ENCODE peak calls at places on chromosomes 7 and 10, in six cellular contexts. C, T, S, G, D and U are unnamed samples.

GRCh38 chr10:63583909-63584747 is 62.9 kb downstream of the REEP3 start:
- DNase-seq in S (no peak), T (no peak), G (no peak), C (no peak), D (no peak), U (no peak)

GRCh38 chr7:133886081-133886480 is 241.1 kb upstream of the LRGUK start:
- DNase-seq in D (no peak), C (no peak), G (no peak), T (no peak), S (no peak), U (no peak)

GRCh38 chr10:83375274-83375673 is 764.0 kb upstream of the GHITM start:
- DNase-seq in T (no peak), D (no peak), C (no peak), S (no peak), G (no peak), U (no peak)

GRCh38 chr7:7183833-7184463 is 1.6 kb downstream of the C1GALT1 start:
- DNase-seq in S (no peak), G (no peak), C (no peak), T (no peak), D (no peak), U (no peak)

GRCh38 chr7:155532792-155533119 is 13.6 kb downstream of the CNPY1 start:
- DNase-seq in G (no peak), D (no peak), S (no peak), T (no peak), C (no peak), U (no peak)

GRCh38 chr7:137109966-137110930 is 233.3 kb downstream of the PTN start:
- DNase-seq in C (no peak), T (no peak), S (no peak), D (no peak), G (no peak), U (no peak)

GRCh38 chr10:119817991-119818888 is 54.4 kb downstream of the MCMBP start:
- DNase-seq in C (peak), S (no peak), D (peak), T (peak), G (peak), U (no peak)

GRCh38 chr10:122939819-122940543 is 14.0 kb downstream of the C10orf88 start:
- DNase-seq in D (no peak), G (no peak), S (no peak), T (no peak), C (no peak), U (no peak)

GRCh38 chr10:58508316-58508715 is 4.4 kb upstream of the BICC1 start:
- DNase-seq in G (no peak), S (no peak), C (no peak), T (no peak), D (no peak), U (no peak)

GRCh38 chr7:74029094-74029785 is 1.3 kb downstream of the ELN start:
- DNase-seq in D (no peak), G (no peak), C (no peak), T (no peak), S (no peak), U (no peak)

GRCh38 chr7:96800824-96801223 is 91.2 kb upstream of the SEM1 start:
- DNase-seq in T (no peak), D (no peak), S (no peak), G (no peak), C (peak), U (no peak)

GRCh38 chr10:112203328-112204076 is 19.9 kb upstream of the GPAM start:
- DNase-seq in T (no peak), C (no peak), D (no peak), G (no peak), S (no peak), U (no peak)

GRCh38 chr10:12505683-12506082 is 156.3 kb downstream of the CAMK1D start:
- DNase-seq in T (no peak), S (no peak), D (no peak), G (no peak), C (no peak), U (no peak)

GRCh38 chr10:8023851-8024250 is 30.6 kb upstream of the GATA3 start:
- DNase-seq in D (no peak), G (no peak), S (no peak), T (no peak), C (no peak), U (no peak)

GRCh38 chr10:109895095-109895818 is 28.1 kb downstream of the XPNPEP1 start:
- DNase-seq in T (no peak), S (no peak), G (no peak), C (peak), D (no peak), U (no peak)

GRCh38 chr10:72276013-72276387 is 2.3 kb downstream of the DDIT4 start:
- DNase-seq in G (no peak), S (no peak), C (peak), D (no peak), T (no peak), U (no peak)

GRCh38 chr7:112566392-112567324 is 85.9 kb downstream of the LSMEM1 start:
- DNase-seq in S (no peak), C (no peak), T (no peak), D (no peak), G (no peak), U (no peak)

GRCh38 chr10:97353945-97354344 is 19.4 kb upstream of the FRAT2 start:
- DNase-seq in S (no peak), T (peak), G (no peak), C (peak), D (no peak), U (no peak)

GRCh38 chr7:26670841-26671240 is 193.5 kb downstream of the SKAP2 start:
- DNase-seq in S (no peak), D (no peak), C (no peak), G (no peak), T (no peak), U (no peak)

GRCh38 chr10:9010931-9011670 is 956.6 kb downstream of the GATA3 start:
- DNase-seq in D (no peak), T (no peak), S (no peak), C (no peak), G (no peak), U (no peak)

GRCh38 chr10:36671607-36672006 is 453.8 kb upstream of the ANKRD30A start:
- DNase-seq in C (no peak), S (no peak), D (no peak), T (no peak), G (no peak), U (peak)

GRCh38 chr7:32957326-32958045 is at the start of gene FKBP9:
- DNase-seq in D (peak), S (peak), C (peak), T (peak), G (peak), U (no peak)

GRCh38 chr7:108263364-108263951 is 133.3 kb upstream of the LAMB4 start:
- DNase-seq in D (no peak), G (no peak), S (no peak), C (no peak), T (no peak), U (no peak)

GRCh38 chr10:73614711-73615110 is 23.6 kb upstream of the USP54 start:
- DNase-seq in S (no peak), G (peak), C (no peak), T (no peak), D (no peak), U (no peak)

GRCh38 chr7:65216469-65216868 is 157.2 kb upstream of the ZNF92 start:
- DNase-seq in S (peak), G (no peak), T (peak), C (peak), D (peak), U (no peak)

GRCh38 chr7:45157653-45158401 is at the start of gene RAMP3:
- DNase-seq in C (no peak), T (peak), S (no peak), G (no peak), D (peak), U (no peak)

GRCh38 chr10:681670-682318 is 7.7 kb downstream of the DIP2C start:
- DNase-seq in G (peak), S (no peak), C (no peak), D (no peak), T (peak), U (no peak)

GRCh38 chr10:110479710-110480109 is 18.0 kb upstream of the DUSP5 start:
- DNase-seq in C (no peak), T (no peak), S (no peak), G (no peak), D (no peak), U (no peak)

GRCh38 chr7:77799078-77799964 is 748 bp downstream of the PHTF2 start:
- DNase-seq in C (peak), S (peak), G (peak), T (peak), D (peak), U (no peak)
- TF ChIP-seq CTCF in C (no peak), S (no peak), G (no peak), T (no peak), D (no peak), U (no peak)

GRCh38 chr7:886626-887487 is 10.5 kb downstream of the GET4 start:
- DNase-seq in T (no peak), S (no peak), C (no peak), G (no peak), D (no peak), U (no peak)

GRCh38 chr7:889391-889790 is 13.0 kb downstream of the GET4 start:
- DNase-seq in S (no peak), C (no peak), D (no peak), G (no peak), T (no peak), U (no peak)

GRCh38 chr7:887488-887820 is 11.1 kb downstream of the GET4 start:
- DNase-seq in D (no peak), C (no peak), G (no peak), S (no peak), T (no peak), U (no peak)

GRCh38 chr7:889025-889390 is 12.7 kb downstream of the GET4 start:
- DNase-seq in S (no peak), D (no peak), T (no peak), C (no peak), G (no peak), U (no peak)

DNA sequence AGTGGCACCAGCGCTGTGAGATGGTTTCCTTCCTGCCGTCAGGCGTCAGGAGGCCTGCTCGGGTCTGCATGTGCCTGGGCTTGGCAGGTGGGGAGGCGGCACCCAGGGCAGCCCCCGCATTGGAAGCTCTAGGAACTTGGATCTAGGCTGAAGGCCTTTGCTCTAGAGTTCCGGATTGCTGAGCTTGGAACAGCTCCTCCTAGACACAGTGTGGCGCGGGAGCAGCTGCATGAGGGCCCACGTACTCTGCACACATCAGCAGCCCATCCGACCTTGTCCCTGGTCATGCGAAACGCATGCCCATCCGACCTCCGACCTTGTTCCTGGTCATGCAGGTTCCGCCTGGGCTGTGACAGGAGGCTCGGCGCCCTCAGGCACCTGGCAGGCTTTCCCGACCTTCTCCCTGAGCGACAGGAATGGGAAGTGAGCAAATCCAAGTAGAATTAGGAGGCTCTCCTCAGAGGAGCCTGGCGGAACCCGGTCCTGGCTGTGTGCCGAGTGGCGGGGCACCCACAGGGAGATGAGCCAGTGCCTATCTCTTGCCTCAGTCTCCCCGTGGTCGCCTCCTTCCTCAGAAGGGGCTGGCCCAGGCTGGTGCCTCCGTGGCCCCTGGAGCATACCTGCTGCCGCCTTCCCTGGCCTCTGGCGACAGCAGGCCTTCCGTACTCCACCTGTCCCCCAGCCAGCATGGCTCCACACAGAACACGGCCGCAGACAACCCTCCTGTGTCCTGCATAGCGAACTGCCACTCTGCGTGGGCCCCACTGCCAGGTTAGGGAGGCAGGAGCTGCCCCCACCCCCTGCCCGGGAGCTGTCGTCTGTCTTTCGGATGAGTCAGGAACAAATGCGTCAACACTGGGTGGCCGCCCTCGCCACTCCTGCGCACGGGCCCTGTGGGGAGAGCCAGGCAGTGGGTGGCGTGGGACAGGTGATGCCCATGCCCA is 12.0 kb downstream of the GET4 start:
- DNase-seq in T (no peak), G (no peak), C (peak), S (no peak), D (no peak), U (no peak)
- TF ChIP-seq CTCF in T (no peak), G (no peak), C (no peak), S (no peak), D (no peak), U (no peak)

GRCh38 chr7:83178066-83178465 is 15.4 kb upstream of the PCLO start:
- DNase-seq in C (no peak), G (no peak), T (no peak), D (no peak), S (no peak), U (no peak)
- TF ChIP-seq CTCF in C (no peak), G (no peak), T (no peak), D (no peak), S (no peak), U (no peak)

DNA sequence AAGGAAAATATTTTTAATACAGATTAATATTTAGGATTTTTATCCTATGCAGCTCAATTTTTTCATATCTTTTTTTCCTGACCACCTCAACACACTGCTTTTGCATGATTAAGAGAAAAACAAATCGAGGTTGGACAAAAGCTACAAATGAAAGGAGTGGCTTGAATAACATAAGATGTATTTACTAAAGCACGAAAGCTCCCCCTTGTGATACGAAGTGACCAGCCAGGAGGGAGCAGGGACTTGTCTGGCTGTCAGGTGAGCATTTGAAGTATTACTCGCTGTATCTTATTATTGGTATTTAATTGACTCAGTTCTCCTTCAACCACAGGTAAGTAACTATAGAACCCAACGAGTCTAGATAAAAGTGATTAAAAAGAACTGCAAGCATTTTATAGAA is 265.2 kb upstream of the PHF14 start:
- DNase-seq in C (peak), D (peak), S (peak), T (no peak), G (no peak), U (no peak)
- TF ChIP-seq CTCF in C (no peak), D (peak), S (peak), T (no peak), G (no peak), U (no peak)

GRCh38 chr10:131089150-131089549 is 222.4 kb downstream of the TCERG1L start:
- DNase-seq in C (no peak), T (no peak), G (no peak), S (no peak), D (no peak), U (no peak)

GRCh38 chr10:131089861-131090260 is 221.7 kb downstream of the TCERG1L start:
- DNase-seq in G (no peak), D (no peak), C (no peak), S (no peak), T (no peak), U (no peak)

GRCh38 chr10:131086511-131086910 is 225.0 kb downstream of the TCERG1L start:
- DNase-seq in G (no peak), D (no peak), S (no peak), C (no peak), T (no peak), U (no peak)

GRCh38 chr10:131087464-131088215 is 223.9 kb downstream of the TCERG1L start:
- DNase-seq in G (no peak), T (no peak), C (no peak), S (no peak), D (no peak), U (no peak)

DNA sequence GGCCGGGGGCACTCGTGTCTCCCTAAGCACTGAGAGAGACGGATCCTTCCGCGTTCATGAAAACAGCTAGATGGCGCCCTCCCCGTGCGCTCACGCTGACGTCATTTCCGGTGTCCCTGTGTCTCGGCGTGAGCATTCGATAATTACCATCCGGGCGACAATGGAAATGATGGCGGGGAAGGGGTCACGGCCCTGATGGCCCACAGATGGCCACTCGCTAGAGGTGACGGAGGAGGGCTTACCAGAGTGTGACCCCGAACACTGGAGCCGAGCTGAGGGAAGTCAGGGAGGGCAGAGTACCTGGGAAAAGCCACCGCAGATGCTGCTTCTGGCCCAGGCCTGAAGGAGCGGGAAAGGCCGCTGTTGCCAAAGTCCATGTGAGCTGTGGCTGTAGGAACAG is 222.9 kb downstream of the TCERG1L start:
- DNase-seq in G (no peak), T (no peak), D (peak), C (no peak), S (peak), U (no peak)
- TF ChIP-seq CTCF in G (no peak), T (no peak), D (peak), C (no peak), S (peak), U (no peak)

DNA sequence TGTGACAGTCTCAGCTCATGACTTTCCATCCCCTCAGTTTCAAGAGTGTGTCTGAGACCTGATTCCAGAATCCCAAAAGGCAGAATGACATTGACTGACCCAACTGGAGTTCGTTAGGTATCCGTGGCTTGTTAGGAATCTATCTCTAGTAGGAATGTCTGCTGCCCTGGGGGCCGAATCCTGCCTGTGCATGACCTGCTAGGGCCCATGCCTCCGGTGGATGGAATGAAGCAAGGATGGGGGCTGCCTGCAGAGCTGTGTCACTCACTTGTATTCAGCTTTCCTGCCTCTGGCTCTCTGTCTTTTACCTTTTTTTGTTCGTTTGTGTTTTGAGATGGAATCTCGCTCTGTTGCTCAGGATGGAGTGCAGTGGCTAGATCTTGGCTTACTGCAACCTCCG is 129.5 kb downstream of the SDK1 start:
- DNase-seq in C (no peak), T (no peak), D (peak), G (no peak), S (no peak), U (no peak)
- TF ChIP-seq CTCF in C (no peak), T (no peak), D (peak), G (no peak), S (no peak), U (no peak)

GRCh38 chr10:44193567-44194220 is 191.2 kb downstream of the CXCL12 start:
- DNase-seq in T (no peak), S (no peak), D (no peak), G (no peak), C (no peak), U (no peak)
- TF ChIP-seq CTCF in T (no peak), S (no peak), D (no peak), G (no peak), C (no peak), U (no peak)

GRCh38 chr7:89334785-89335184 is 539.2 kb upstream of the TEX47 start:
- DNase-seq in T (no peak), C (no peak), G (no peak), D (no peak), S (no peak), U (no peak)
- TF ChIP-seq CTCF in T (peak), C (no peak), G (no peak), D (no peak), S (peak), U (no peak)

DNA sequence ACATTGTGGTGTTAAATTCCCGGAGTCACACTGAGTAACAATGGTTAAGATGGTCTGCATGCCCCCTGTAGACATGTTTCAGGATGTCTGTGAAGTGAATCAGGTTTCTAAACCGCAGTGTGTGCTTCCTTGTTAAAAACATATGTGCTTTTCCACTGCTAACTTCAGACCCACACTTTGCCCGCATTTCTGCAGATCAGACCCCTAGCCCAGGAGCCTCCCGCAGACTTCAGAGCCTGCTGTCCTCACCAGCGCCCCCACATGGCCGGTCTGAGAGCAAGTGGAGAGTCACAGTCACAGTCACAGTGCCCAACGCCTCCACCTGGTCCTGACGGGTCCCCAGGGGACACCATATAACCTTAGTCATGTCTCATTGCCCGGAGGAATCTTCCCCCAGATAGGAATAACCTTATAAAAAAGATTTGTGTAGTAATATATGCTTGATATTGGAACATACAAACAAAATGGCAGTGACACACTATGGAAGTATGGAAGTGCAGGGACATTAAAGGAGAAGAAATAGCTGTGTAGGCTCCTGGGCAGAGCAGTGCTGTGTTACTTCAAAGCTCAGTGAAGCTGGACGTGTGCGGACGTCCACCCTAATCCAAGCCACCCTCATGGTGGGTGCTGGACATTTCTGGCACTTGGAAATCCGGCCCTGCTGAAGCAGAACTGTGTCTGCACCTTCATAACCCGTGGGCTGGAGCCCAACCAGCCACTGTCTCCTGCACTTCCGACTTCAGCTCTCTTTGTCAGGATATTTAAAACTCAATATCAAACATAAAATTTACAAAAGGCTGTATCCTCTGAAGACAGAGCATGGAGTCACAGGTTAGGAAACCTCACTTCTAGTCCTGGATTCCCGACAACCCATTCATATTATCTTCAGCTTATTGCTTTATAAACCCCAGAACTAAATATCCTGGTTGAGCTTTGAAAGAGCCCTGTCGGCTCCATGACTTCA is 29.0 kb downstream of the GSTO2 start:
- DNase-seq in G (peak), C (peak), D (peak), T (no peak), S (peak), U (peak)
- TF ChIP-seq CTCF in G (no peak), C (no peak), D (peak), T (peak), S (peak), U (peak)